ENCODE peak calls at places on chromosomes 6 and 20, in five cellular contexts. One of them, this sample, is unnamed.
A peak's percentile ranks its signal among the peaks of the same experiment; 100 is the strongest.

GRCh38 chr6:147699637-147700036 is 191.1 kb downstream of the SAMD5 start:
- DNase-seq in Karpas-422: no peak
- DNase-seq in hepatocyte: no peak
- DNase-seq in OCI-LY7: no peak
- DNase-seq in GM12878: no peak
- DNase-seq in this sample: peak; percentile 70

GRCh38 chr6:96470296-96470695 is 51.3 kb upstream of the UFL1 start:
- DNase-seq in OCI-LY7: no peak
- DNase-seq in Karpas-422: no peak
- DNase-seq in GM12878: no peak
- DNase-seq in hepatocyte: no peak
- DNase-seq in this sample: no peak

GRCh38 chr6:4084444-4085328 is 5.7 kb upstream of the FAM217A start:
- DNase-seq in hepatocyte: no peak
- DNase-seq in Karpas-422: no peak
- DNase-seq in GM12878: no peak
- DNase-seq in OCI-LY7: no peak
- DNase-seq in this sample: no peak

GRCh38 chr6:134678436-134678889 is 271.4 kb downstream of the ALDH8A1 start:
- DNase-seq in Karpas-422: no peak
- DNase-seq in GM12878: no peak
- DNase-seq in hepatocyte: peak; percentile 55
- DNase-seq in OCI-LY7: no peak
- DNase-seq in this sample: no peak

GRCh38 chr6:23454090-23454998 is 671.7 kb upstream of the NRSN1 start:
- DNase-seq in OCI-LY7: no peak
- DNase-seq in Karpas-422: no peak
- DNase-seq in hepatocyte: no peak
- DNase-seq in GM12878: no peak
- DNase-seq in this sample: peak; percentile 86

GRCh38 chr6:50602191-50602810 is 111.0 kb upstream of the TFAP2D start:
- DNase-seq in Karpas-422: peak; percentile 77
- DNase-seq in OCI-LY7: peak; percentile 36
- DNase-seq in hepatocyte: peak; percentile 63
- DNase-seq in GM12878: no peak
- DNase-seq in this sample: peak; percentile 76

GRCh38 chr6:48978016-48978415 is 485.0 kb downstream of the MMUT start:
- DNase-seq in OCI-LY7: no peak
- DNase-seq in Karpas-422: no peak
- DNase-seq in GM12878: no peak
- DNase-seq in hepatocyte: no peak
- DNase-seq in this sample: peak; percentile 57

GRCh38 chr6:52531396-52531795 is 45.5 kb downstream of the TRAM2 start:
- DNase-seq in hepatocyte: no peak
- DNase-seq in GM12878: no peak
- DNase-seq in Karpas-422: no peak
- DNase-seq in OCI-LY7: no peak
- DNase-seq in this sample: no peak

GRCh38 chr6:25489399-25489798 is 162.6 kb upstream of the SCGN start:
- DNase-seq in GM12878: no peak
- DNase-seq in Karpas-422: no peak
- DNase-seq in OCI-LY7: peak; percentile 39
- DNase-seq in hepatocyte: no peak
- DNase-seq in this sample: no peak

GRCh38 chr6:47187883-47188587 is 121.7 kb downstream of the TNFRSF21 start:
- DNase-seq in OCI-LY7: no peak
- DNase-seq in hepatocyte: peak; percentile 44
- DNase-seq in GM12878: no peak
- DNase-seq in Karpas-422: no peak
- DNase-seq in this sample: peak; percentile 22

GRCh38 chr6:33192671-33193602 is 670 bp upstream of the COL11A2 start:
- DNase-seq in hepatocyte: peak; percentile 56
- DNase-seq in OCI-LY7: no peak
- DNase-seq in Karpas-422: no peak
- DNase-seq in GM12878: no peak
- DNase-seq in this sample: no peak

GRCh38 chr6:3451498-3451897 is 5.4 kb downstream of the SLC22A23 start:
- DNase-seq in OCI-LY7: no peak
- DNase-seq in hepatocyte: no peak
- DNase-seq in Karpas-422: peak; percentile 12
- DNase-seq in GM12878: no peak
- DNase-seq in this sample: no peak

GRCh38 chr6:39202166-39202565 is 27.1 kb downstream of the KCNK5 start:
- DNase-seq in Karpas-422: no peak
- DNase-seq in GM12878: no peak
- DNase-seq in OCI-LY7: no peak
- DNase-seq in hepatocyte: no peak
- DNase-seq in this sample: no peak

GRCh38 chr6:121055572-121056163 is 278.6 kb downstream of the TBC1D32 start:
- DNase-seq in Karpas-422: peak; percentile 80
- DNase-seq in OCI-LY7: peak; percentile 35
- DNase-seq in hepatocyte: peak; percentile 71
- DNase-seq in GM12878: peak; percentile 4
- DNase-seq in this sample: peak; percentile 78

GRCh38 chr6:36839819-36840379 is 655 bp upstream of the CPNE5 start:
- DNase-seq in Karpas-422: no peak
- DNase-seq in OCI-LY7: peak; percentile 11
- DNase-seq in hepatocyte: peak; percentile 65
- DNase-seq in GM12878: no peak
- DNase-seq in this sample: peak; percentile 22

GRCh38 chr6:44024597-44025219 is 102.5 kb downstream of the MRPL14 start:
- DNase-seq in OCI-LY7: peak; percentile 8
- DNase-seq in GM12878: no peak
- DNase-seq in hepatocyte: no peak
- DNase-seq in Karpas-422: no peak
- DNase-seq in this sample: no peak

GRCh38 chr6:20812776-20813175 is 278.5 kb downstream of the CDKAL1 start:
- DNase-seq in GM12878: no peak
- DNase-seq in Karpas-422: no peak
- DNase-seq in OCI-LY7: no peak
- DNase-seq in hepatocyte: no peak
- DNase-seq in this sample: no peak

GRCh38 chr6:82954937-82955577 is 110.6 kb downstream of the UBE3D start:
- DNase-seq in GM12878: no peak
- DNase-seq in hepatocyte: no peak
- DNase-seq in Karpas-422: peak; percentile 73
- DNase-seq in OCI-LY7: peak; percentile 48
- DNase-seq in this sample: peak; percentile 53

GRCh38 chr6:142155091-142155490 is 8.0 kb downstream of the VTA1 start:
- DNase-seq in OCI-LY7: no peak
- DNase-seq in GM12878: no peak
- DNase-seq in Karpas-422: no peak
- DNase-seq in hepatocyte: no peak
- DNase-seq in this sample: no peak

GRCh38 chr6:144613859-144614258 is 328.7 kb downstream of the UTRN start:
- DNase-seq in hepatocyte: no peak
- DNase-seq in Karpas-422: no peak
- DNase-seq in GM12878: no peak
- DNase-seq in OCI-LY7: no peak
- DNase-seq in this sample: peak; percentile 67

GRCh38 chr6:27687154-27688013 is 214.5 kb upstream of the ZNF184 start:
- DNase-seq in OCI-LY7: peak; percentile 87
- DNase-seq in Karpas-422: peak; percentile 94
- DNase-seq in hepatocyte: peak; percentile 93
- DNase-seq in GM12878: peak; percentile 67
- DNase-seq in this sample: peak; percentile 86

GRCh38 chr6:90450268-90450953 is 136.5 kb downstream of the MAP3K7 start:
- DNase-seq in GM12878: no peak
- DNase-seq in OCI-LY7: no peak
- DNase-seq in Karpas-422: no peak
- DNase-seq in hepatocyte: no peak
- DNase-seq in this sample: no peak

GRCh38 chr20:24102749-24103148 is 114.2 kb upstream of the GGTLC1 start:
- DNase-seq in OCI-LY7: no peak
- DNase-seq in Karpas-422: no peak
- DNase-seq in hepatocyte: no peak
- DNase-seq in GM12878: no peak
- DNase-seq in this sample: peak; percentile 76

GRCh38 chr6:84353459-84354423 is 126.3 kb upstream of the CEP162 start:
- DNase-seq in OCI-LY7: no peak
- DNase-seq in GM12878: no peak
- DNase-seq in Karpas-422: no peak
- DNase-seq in hepatocyte: no peak
- DNase-seq in this sample: peak; percentile 34

GRCh38 chr20:57505991-57506390 is 18.9 kb downstream of the CTCFL start:
- DNase-seq in Karpas-422: no peak
- DNase-seq in OCI-LY7: no peak
- DNase-seq in hepatocyte: no peak
- DNase-seq in GM12878: no peak
- DNase-seq in this sample: no peak

GRCh38 chr20:34526466-34526865 is 10.2 kb downstream of the DYNLRB1 start:
- DNase-seq in GM12878: no peak
- DNase-seq in OCI-LY7: no peak
- DNase-seq in hepatocyte: no peak
- DNase-seq in Karpas-422: no peak
- DNase-seq in this sample: no peak
- H3K4me3 ChIP-seq in GM12878: no peak overlapping the region
- H3K4me3 ChIP-seq in OCI-LY7: no peak overlapping the region
- H3K4me3 ChIP-seq in hepatocyte: no peak overlapping the region
- H3K4me3 ChIP-seq in Karpas-422: no peak overlapping the region
- H3K4me3 ChIP-seq in this sample: peak overlapping the region; percentile 17

GRCh38 chr20:41061155-41061554 is 32.5 kb downstream of the TOP1 start:
- DNase-seq in OCI-LY7: no peak
- DNase-seq in Karpas-422: no peak
- DNase-seq in GM12878: no peak
- DNase-seq in hepatocyte: no peak
- DNase-seq in this sample: peak; percentile 57

GRCh38 chr20:41055679-41056078 is 27.1 kb downstream of the TOP1 start:
- DNase-seq in hepatocyte: no peak
- DNase-seq in Karpas-422: no peak
- DNase-seq in OCI-LY7: no peak
- DNase-seq in GM12878: no peak
- DNase-seq in this sample: no peak

GRCh38 chr20:41058674-41059008 is 30.0 kb downstream of the TOP1 start:
- DNase-seq in Karpas-422: no peak
- DNase-seq in OCI-LY7: no peak
- DNase-seq in GM12878: no peak
- DNase-seq in hepatocyte: no peak
- DNase-seq in this sample: no peak

GRCh38 chr20:41059236-41059635 is 30.6 kb downstream of the TOP1 start:
- DNase-seq in Karpas-422: no peak
- DNase-seq in OCI-LY7: no peak
- DNase-seq in hepatocyte: no peak
- DNase-seq in GM12878: no peak
- DNase-seq in this sample: no peak

GRCh38 chr20:41058007-41058673 is 29.5 kb downstream of the TOP1 start:
- DNase-seq in Karpas-422: no peak
- DNase-seq in OCI-LY7: no peak
- DNase-seq in hepatocyte: peak; percentile 47
- DNase-seq in GM12878: no peak
- DNase-seq in this sample: peak; percentile 92
- H3K4me2 ChIP-seq in Karpas-422: no peak overlapping the region
- H3K4me2 ChIP-seq in OCI-LY7: no peak overlapping the region
- H3K4me2 ChIP-seq in hepatocyte: no peak overlapping the region
- H3K4me2 ChIP-seq in GM12878: no peak overlapping the region
- H3K4me2 ChIP-seq in this sample: peak overlapping the region; percentile 65

DNA sequence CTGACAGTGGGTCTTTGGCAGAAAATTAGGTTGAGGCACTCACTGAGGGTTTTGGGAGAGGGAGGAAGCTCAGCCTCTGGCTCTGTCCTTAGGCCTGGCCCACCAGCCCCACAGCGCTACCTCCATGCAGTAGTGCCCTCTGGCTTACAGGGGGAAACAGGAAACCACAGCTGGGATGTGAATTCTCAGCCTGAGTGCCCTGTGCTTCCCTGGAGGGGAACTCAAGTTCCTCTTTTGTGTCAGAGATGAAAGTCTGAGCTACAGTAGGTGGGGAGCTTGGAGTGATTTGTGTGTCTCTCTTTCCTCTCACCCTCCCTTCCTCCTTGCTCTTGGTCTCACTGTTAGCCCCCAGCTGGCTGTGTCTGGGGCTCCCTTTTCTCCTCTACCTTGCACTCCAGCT is 48.2 kb upstream of the BLCAP start:
- DNase-seq in Karpas-422: peak; percentile 78
- DNase-seq in GM12878: peak; percentile 36
- DNase-seq in hepatocyte: no peak
- DNase-seq in OCI-LY7: peak; percentile 72
- DNase-seq in this sample: no peak
- H2AFZ ChIP-seq in Karpas-422: no peak overlapping the region
- H2AFZ ChIP-seq in GM12878: no peak overlapping the region
- H2AFZ ChIP-seq in hepatocyte: no peak overlapping the region
- H2AFZ ChIP-seq in OCI-LY7: no peak overlapping the region
- H2AFZ ChIP-seq in this sample: no peak overlapping the region

DNA sequence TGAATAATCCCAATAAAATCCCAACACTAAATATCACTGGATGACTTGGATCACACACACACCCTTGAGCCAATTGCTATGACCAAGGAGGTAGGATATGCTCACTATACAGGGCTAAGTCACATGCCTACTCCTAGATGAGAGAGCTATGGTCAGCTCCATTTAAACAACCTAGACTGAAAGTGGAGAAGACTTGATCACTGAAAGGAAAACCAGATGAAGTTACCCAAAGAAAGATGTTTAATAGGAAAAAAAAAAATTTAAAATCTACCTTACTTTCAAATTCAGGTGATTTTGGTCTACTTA is 18.9 kb upstream of the COL19A1 start:
- DNase-seq in Karpas-422: no peak
- DNase-seq in hepatocyte: no peak
- DNase-seq in OCI-LY7: no peak
- DNase-seq in GM12878: no peak
- DNase-seq in this sample: no peak
- H3K4me3 ChIP-seq in Karpas-422: no peak overlapping the region
- H3K4me3 ChIP-seq in hepatocyte: no peak overlapping the region
- H3K4me3 ChIP-seq in OCI-LY7: no peak overlapping the region
- H3K4me3 ChIP-seq in GM12878: no peak overlapping the region
- H3K4me3 ChIP-seq in this sample: no peak overlapping the region

GRCh38 chr6:99514089-99514488 is 1.1 kb downstream of the USP45 start:
- DNase-seq in GM12878: no peak
- DNase-seq in hepatocyte: no peak
- DNase-seq in OCI-LY7: no peak
- DNase-seq in Karpas-422: peak; percentile 73
- DNase-seq in this sample: no peak
- H3K4me2 ChIP-seq in GM12878: peak overlapping the region; percentile 88
- H3K4me2 ChIP-seq in hepatocyte: peak overlapping the region; percentile 87
- H3K4me2 ChIP-seq in OCI-LY7: peak overlapping the region; percentile 88
- H3K4me2 ChIP-seq in Karpas-422: peak overlapping the region; percentile 85
- H3K4me2 ChIP-seq in this sample: peak overlapping the region; percentile 92

This sample was measured in PC-3.